ENCODE peak calls at places on chromosomes 16 and 17, in nine cellular contexts. J is substantia nigra; Z is cerebellar cortex; D is activated effector memory CD4-positive, alpha-beta T cell treated with anti-CD3 and anti-CD28 coated beads, Interleukin-2, amount 50 U/mL, for 16 hours; A is activated T-cell treated with anti-CD3 and anti-CD28 coated beads, Interleukin-2, amount 50 U/mL, for 72 hours; X is left lobe of liver; P is Right ventricle myocardium superior; I is GM03348; B is effector memory CD8-positive, alpha-beta T cell. V is an unnamed sample.

GRCh38 chr16:88194397-88195020 is 188.2 kb upstream of the ZNF469 start:
- DNase-seq in X (no peak), P (no peak), B (no peak), J (peak; percentile 11), A (no peak), Z (no peak), D (no peak), I (peak; percentile 75), V (no peak)

GRCh38 chr16:83200005-83200779 is 573.4 kb downstream of the CDH13 start:
- DNase-seq in I (no peak), J (no peak), P (no peak), B (no peak), D (no peak), A (no peak), X (no peak), Z (peak; percentile 90), V (no peak)

GRCh38 chr17:82981141-82981540 is 98.3 kb upstream of the METRNL start:
- DNase-seq in P (no peak), Z (no peak), A (no peak), J (no peak), B (no peak), D (no peak), X (peak; percentile 22), I (no peak), V (no peak)

GRCh38 chr17:79831367-79832210 is 7.7 kb downstream of the CBX4 start:
- DNase-seq in J (peak; percentile 62), D (no peak), X (peak; percentile 92), A (no peak), Z (peak; percentile 19), B (no peak), I (no peak), P (peak; percentile 85), V (peak; percentile 73)

GRCh38 chr16:1432388-1433262 is 1.7 kb downstream of the PERCC1 start:
- DNase-seq in A (no peak), J (no peak), X (no peak), D (no peak), I (no peak), Z (no peak), B (no peak), P (no peak), V (no peak)

GRCh38 chr17:81323411-81323868 is 28.3 kb upstream of the SLC38A10 start:
- DNase-seq in Z (no peak), X (peak; percentile 87), B (no peak), D (no peak), J (no peak), I (peak; percentile 69), A (no peak), P (no peak), V (no peak)

GRCh38 chr17:70329751-70330150 is 160.4 kb downstream of the KCNJ2 start:
- DNase-seq in P (no peak), I (no peak), Z (no peak), X (no peak), J (no peak), D (no peak), B (no peak), A (no peak), V (no peak)

GRCh38 chr16:67917852-67918236 is 13.8 kb downstream of the CTRL start:
- DNase-seq in X (no peak), D (peak; percentile 73), A (peak; percentile 77), Z (no peak), I (peak; percentile 83), J (no peak), B (no peak), P (no peak), V (no peak)

GRCh38 chr17:57438031-57438731 is 181.9 kb downstream of the MSI2 start:
- DNase-seq in J (no peak), D (no peak), Z (no peak), B (no peak), I (no peak), P (no peak), A (no peak), X (no peak), V (no peak)

GRCh38 chr16:57041182-57042156 is 50.9 kb upstream of the CPNE2 start:
- DNase-seq in P (no peak), B (peak; percentile 81), D (peak; percentile 94), I (no peak), X (no peak), J (no peak), A (peak; percentile 94), Z (no peak), V (no peak)

GRCh38 chr17:8151120-8151640 is 1.0 kb downstream of the PER1 start:
- DNase-seq in X (peak; percentile 85), A (peak; percentile 88), D (peak; percentile 96), J (peak; percentile 73), Z (peak; percentile 88), I (peak; percentile 90), P (peak; percentile 95), B (peak; percentile 90), V (peak; percentile 93)